ENCODE peak calls at places on chromosome 1, in ten cellular contexts. One of them, this sample, is unnamed.

GRCh38 chr1:177858222-177858894 is 111.5 kb downstream of the SEC16B start:
- DNase-seq in putamen: no peak
- DNase-seq in LNCaP clone FGC: no peak
- DNase-seq in naive thymus-derived CD8-positive, alpha-beta T cell: no peak
- DNase-seq in HFF-Myc: peak
- DNase-seq in iPS-NIHi11: no peak
- DNase-seq in D341Med: no peak
- DNase-seq in amniotic stem cell: no peak
- DNase-seq in GM10248: no peak
- DNase-seq in fibroblast of gingiva: no peak
- DNase-seq in this sample: no peak

GRCh38 chr1:214566158-214567104 is 15.0 kb upstream of the PTPN14 start:
- DNase-seq in LNCaP clone FGC: no peak
- DNase-seq in amniotic stem cell: peak
- DNase-seq in naive thymus-derived CD8-positive, alpha-beta T cell: no peak
- DNase-seq in putamen: no peak
- DNase-seq in fibroblast of gingiva: peak
- DNase-seq in GM10248: no peak
- DNase-seq in iPS-NIHi11: no peak
- DNase-seq in HFF-Myc: no peak
- DNase-seq in D341Med: no peak
- DNase-seq in this sample: no peak

GRCh38 chr1:119959268-119959667 is 63.0 kb upstream of the ADAM30 start:
- DNase-seq in naive thymus-derived CD8-positive, alpha-beta T cell: no peak
- DNase-seq in fibroblast of gingiva: no peak
- DNase-seq in amniotic stem cell: no peak
- DNase-seq in HFF-Myc: no peak
- DNase-seq in LNCaP clone FGC: no peak
- DNase-seq in putamen: no peak
- DNase-seq in iPS-NIHi11: no peak
- DNase-seq in D341Med: no peak
- DNase-seq in GM10248: no peak
- DNase-seq in this sample: no peak

GRCh38 chr1:49523764-49524163 is 500.0 kb downstream of the AGBL4 start:
- DNase-seq in HFF-Myc: no peak
- DNase-seq in GM10248: no peak
- DNase-seq in LNCaP clone FGC: no peak
- DNase-seq in D341Med: no peak
- DNase-seq in naive thymus-derived CD8-positive, alpha-beta T cell: no peak
- DNase-seq in fibroblast of gingiva: no peak
- DNase-seq in amniotic stem cell: no peak
- DNase-seq in iPS-NIHi11: no peak
- DNase-seq in putamen: no peak
- DNase-seq in this sample: no peak

GRCh38 chr1:207970329-207971038 is 59.6 kb upstream of the CD34 start:
- DNase-seq in putamen: no peak
- DNase-seq in LNCaP clone FGC: no peak
- DNase-seq in iPS-NIHi11: no peak
- DNase-seq in D341Med: no peak
- DNase-seq in HFF-Myc: no peak
- DNase-seq in fibroblast of gingiva: no peak
- DNase-seq in GM10248: no peak
- DNase-seq in naive thymus-derived CD8-positive, alpha-beta T cell: no peak
- DNase-seq in amniotic stem cell: no peak
- DNase-seq in this sample: no peak

GRCh38 chr1:101128211-101128727 is 102.7 kb upstream of the DPH5 start:
- DNase-seq in fibroblast of gingiva: no peak
- DNase-seq in D341Med: no peak
- DNase-seq in LNCaP clone FGC: no peak
- DNase-seq in HFF-Myc: no peak
- DNase-seq in naive thymus-derived CD8-positive, alpha-beta T cell: peak
- DNase-seq in GM10248: peak
- DNase-seq in iPS-NIHi11: peak
- DNase-seq in amniotic stem cell: no peak
- DNase-seq in putamen: no peak
- DNase-seq in this sample: peak

GRCh38 chr1:204358145-204358544 is 1.6 kb downstream of the PLEKHA6 start:
- DNase-seq in GM10248: no peak
- DNase-seq in iPS-NIHi11: no peak
- DNase-seq in fibroblast of gingiva: no peak
- DNase-seq in LNCaP clone FGC: no peak
- DNase-seq in amniotic stem cell: no peak
- DNase-seq in D341Med: peak
- DNase-seq in putamen: no peak
- DNase-seq in HFF-Myc: no peak
- DNase-seq in naive thymus-derived CD8-positive, alpha-beta T cell: no peak
- DNase-seq in this sample: peak

GRCh38 chr1:177315270-177315669 is 144.5 kb downstream of the BRINP2 start:
- DNase-seq in LNCaP clone FGC: no peak
- DNase-seq in iPS-NIHi11: no peak
- DNase-seq in naive thymus-derived CD8-positive, alpha-beta T cell: no peak
- DNase-seq in putamen: no peak
- DNase-seq in amniotic stem cell: no peak
- DNase-seq in D341Med: no peak
- DNase-seq in GM10248: no peak
- DNase-seq in HFF-Myc: no peak
- DNase-seq in fibroblast of gingiva: no peak
- DNase-seq in this sample: no peak

GRCh38 chr1:230823421-230823820 is 44.9 kb downstream of the C1orf198 start:
- DNase-seq in iPS-NIHi11: no peak
- DNase-seq in D341Med: no peak
- DNase-seq in LNCaP clone FGC: no peak
- DNase-seq in fibroblast of gingiva: peak
- DNase-seq in naive thymus-derived CD8-positive, alpha-beta T cell: no peak
- DNase-seq in putamen: no peak
- DNase-seq in amniotic stem cell: no peak
- DNase-seq in GM10248: no peak
- DNase-seq in HFF-Myc: peak
- DNase-seq in this sample: no peak

GRCh38 chr1:156486421-156487344 is 13.9 kb downstream of the MEF2D start:
- DNase-seq in fibroblast of gingiva: no peak
- DNase-seq in putamen: peak
- DNase-seq in HFF-Myc: no peak
- DNase-seq in D341Med: no peak
- DNase-seq in amniotic stem cell: no peak
- DNase-seq in naive thymus-derived CD8-positive, alpha-beta T cell: no peak
- DNase-seq in GM10248: no peak
- DNase-seq in iPS-NIHi11: no peak
- DNase-seq in LNCaP clone FGC: no peak
- DNase-seq in this sample: no peak

This sample was measured in Peyer's patch.